ENCODE peak calls at places on chromosome 15, in ten cellular contexts. W is fibroblast of the aortic adventitia, T is breast epithelium, B is Peyer's patch, G is foreskin keratinocyte, S is AG09309, Y is HFFc6, U is nephron progenitor cell, P is esophagus muscularis mucosa, Q is Panc1. V is an unnamed sample.

GRCh38 chr15:73851679-73852078 is 21.7 kb upstream of the TBC1D21 start:
- DNase-seq in W (peak), T (no peak), B (peak), G (peak), S (no peak), Y (peak), U (peak), P (no peak), Q (no peak), V (peak)

GRCh38 chr15:35850284-35850683 is 304.3 kb upstream of the DPH6 start:
- DNase-seq in W (no peak), T (no peak), B (no peak), G (no peak), S (no peak), Y (no peak), U (no peak), P (no peak), Q (no peak), V (no peak)

GRCh38 chr15:58551764-58552504 is 120.1 kb downstream of the LIPC start:
- DNase-seq in W (peak), T (no peak), B (peak), G (peak), S (peak), Y (peak), U (no peak), P (no peak), Q (no peak), V (peak)

GRCh38 chr15:67030036-67030762 is 35.2 kb upstream of the SMAD3 start:
- DNase-seq in W (no peak), T (no peak), B (peak), G (no peak), S (no peak), Y (no peak), U (no peak), P (no peak), Q (no peak), V (no peak)

GRCh38 chr15:85582719-85583089 is 202.3 kb downstream of the AKAP13 start:
- DNase-seq in W (peak), T (no peak), B (peak), G (no peak), S (no peak), Y (no peak), U (no peak), P (no peak), Q (no peak), V (no peak)

GRCh38 chr15:34993877-34994276 is 5.8 kb upstream of the ZNF770 start:
- DNase-seq in W (no peak), T (no peak), B (no peak), G (no peak), S (no peak), Y (no peak), U (no peak), P (no peak), Q (no peak), V (no peak)

GRCh38 chr15:31292391-31293020 is 34.1 kb upstream of the KLF13 start:
- DNase-seq in W (no peak), T (peak), B (peak), G (no peak), S (no peak), Y (no peak), U (no peak), P (peak), Q (no peak), V (no peak)

GRCh38 chr15:80804970-80805495 is 25.9 kb downstream of the CEMIP start:
- DNase-seq in W (no peak), T (no peak), B (no peak), G (peak), S (no peak), Y (no peak), U (no peak), P (no peak), Q (no peak), V (peak)

GRCh38 chr15:78640840-78641733 is at the start of gene CHRNB4:
- DNase-seq in W (no peak), T (no peak), B (no peak), G (peak), S (no peak), Y (no peak), U (peak), P (no peak), Q (no peak), V (peak)

GRCh38 chr15:39616731-39617455 is 36.0 kb downstream of the THBS1 start:
- DNase-seq in W (no peak), T (no peak), B (no peak), G (peak), S (no peak), Y (no peak), U (no peak), P (no peak), Q (no peak), V (peak)

GRCh38 chr15:39942101-39942752 is 8.3 kb downstream of the EIF2AK4 start:
- DNase-seq in W (peak), T (no peak), B (no peak), G (no peak), S (no peak), Y (peak), U (no peak), P (no peak), Q (no peak), V (no peak)

GRCh38 chr15:34855397-34855796 is 60.0 kb upstream of the ACTC1 start:
- DNase-seq in W (peak), T (no peak), B (no peak), G (peak), S (peak), Y (peak), U (no peak), P (no peak), Q (no peak), V (peak)

GRCh38 chr15:66779331-66780009 is 77.4 kb downstream of the SMAD6 start:
- DNase-seq in W (no peak), T (no peak), B (no peak), G (no peak), S (no peak), Y (no peak), U (no peak), P (no peak), Q (no peak), V (no peak)

GRCh38 chr15:90545095-90545494 is 15.4 kb downstream of the CRTC3 start:
- DNase-seq in W (no peak), T (no peak), B (no peak), G (no peak), S (no peak), Y (no peak), U (no peak), P (no peak), Q (no peak), V (no peak)

GRCh38 chr15:55334371-55334770 is 15.3 kb downstream of the PIGB start:
- DNase-seq in W (no peak), T (no peak), B (no peak), G (no peak), S (no peak), Y (no peak), U (no peak), P (no peak), Q (no peak), V (no peak)

DNA sequence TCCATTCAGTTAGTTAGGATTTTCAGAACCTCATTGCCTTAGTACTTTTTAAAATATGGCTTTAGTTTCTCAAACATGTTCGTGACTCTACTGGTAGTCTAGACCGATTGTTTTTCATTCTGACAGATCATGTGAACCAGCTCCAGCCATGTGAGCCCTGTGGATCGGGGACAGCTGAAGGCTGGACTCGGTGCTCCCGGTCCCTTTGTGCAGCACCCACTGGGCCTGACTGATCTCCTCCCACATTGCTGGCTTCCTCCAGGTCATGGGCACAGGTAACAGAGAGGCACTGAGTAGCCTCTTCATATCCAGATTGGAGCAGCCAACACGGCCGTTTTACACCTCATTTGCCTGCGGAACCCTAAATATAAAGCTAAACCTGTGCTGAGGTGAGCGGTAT is 30.5 kb downstream of the NIPA2 start:
- DNase-seq in W (no peak), T (no peak), B (no peak), G (no peak), S (no peak), Y (no peak), U (no peak), P (no peak), Q (no peak), V (no peak)
- TF ChIP-seq CTCF in W (no peak), T (no peak), B (no peak), G (no peak), S (no peak), Y (no peak), U (no peak), P (no peak), Q (no peak), V (no peak)

GRCh38 chr15:101501703-101502373 is 12.3 kb upstream of the PCSK6 start:
- DNase-seq in W (no peak), T (no peak), B (peak), G (peak), S (no peak), Y (no peak), U (peak), P (peak), Q (no peak), V (no peak)
- TF ChIP-seq CTCF in W (peak), T (peak), B (no peak), G (peak), S (peak), Y (peak), U (peak), P (peak), Q (peak), V (peak)

GRCh38 chr15:70095387-70096214 is 2.1 kb downstream of the TLE3 start:
- DNase-seq in W (no peak), T (no peak), B (peak), G (no peak), S (no peak), Y (no peak), U (peak), P (no peak), Q (no peak), V (peak)
- TF ChIP-seq CTCF in W (no peak), T (no peak), B (no peak), G (no peak), S (no peak), Y (no peak), U (peak), P (no peak), Q (peak), V (no peak)

DNA sequence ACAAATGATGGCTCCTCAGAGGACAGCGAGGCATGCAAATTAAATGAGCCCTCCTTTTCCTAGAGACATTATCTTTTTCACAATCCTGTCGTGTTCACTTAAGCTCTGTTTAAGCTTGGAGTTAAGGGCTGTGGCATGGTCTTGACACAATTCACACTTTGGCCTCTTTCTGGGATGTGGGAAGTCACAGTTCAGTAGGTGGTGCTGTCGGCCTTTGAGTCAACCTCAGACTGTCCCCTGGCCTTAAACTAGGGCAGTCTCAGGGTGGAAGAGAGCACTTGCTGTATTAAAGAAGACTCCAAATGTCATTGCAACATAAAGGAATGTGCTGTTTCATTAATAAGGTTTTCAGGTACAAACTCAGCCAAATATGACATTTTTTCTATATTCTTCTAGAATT is 351.0 kb downstream of the MCTP2 start:
- DNase-seq in W (no peak), T (no peak), B (no peak), G (peak), S (no peak), Y (no peak), U (peak), P (no peak), Q (peak), V (peak)
- TF ChIP-seq CTCF in W (no peak), T (no peak), B (no peak), G (peak), S (no peak), Y (no peak), U (peak), P (peak), Q (peak), V (peak)

DNA sequence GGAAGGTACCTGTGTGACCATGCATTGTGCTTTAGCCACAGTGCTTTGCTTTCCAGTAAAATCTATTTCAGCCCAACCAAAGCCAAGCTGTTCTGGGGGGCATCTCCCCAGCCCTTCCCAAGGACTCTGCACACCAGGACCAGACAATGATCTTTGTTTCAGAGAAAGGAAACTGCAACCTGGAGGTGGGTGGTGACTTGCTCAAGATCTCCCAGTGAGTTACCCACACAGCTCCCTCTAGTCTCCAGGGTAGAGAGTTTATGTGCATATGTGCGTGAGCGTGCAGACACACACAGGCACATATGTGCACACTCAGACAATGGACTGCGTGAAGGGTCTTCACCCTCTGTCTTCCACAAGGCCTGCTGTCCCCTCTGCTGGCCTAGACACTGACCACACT is 162.4 kb upstream of the TLE3 start:
- DNase-seq in W (no peak), T (no peak), B (no peak), G (no peak), S (no peak), Y (no peak), U (no peak), P (no peak), Q (no peak), V (no peak)
- TF ChIP-seq CTCF in W (no peak), T (no peak), B (no peak), G (no peak), S (no peak), Y (no peak), U (no peak), P (no peak), Q (no peak), V (no peak)

GRCh38 chr15:60975203-60975602 is 253.9 kb downstream of the RORA start:
- DNase-seq in W (peak), T (no peak), B (no peak), G (no peak), S (no peak), Y (no peak), U (no peak), P (peak), Q (no peak), V (no peak)
- TF ChIP-seq CTCF in W (no peak), T (no peak), B (no peak), G (no peak), S (no peak), Y (no peak), U (no peak), P (no peak), Q (no peak), V (no peak)

GRCh38 chr15:64892850-64893403 is 18.8 kb upstream of the ANKDD1A start:
- DNase-seq in W (no peak), T (no peak), B (peak), G (no peak), S (no peak), Y (no peak), U (no peak), P (no peak), Q (no peak), V (no peak)
- TF ChIP-seq CTCF in W (no peak), T (no peak), B (no peak), G (no peak), S (no peak), Y (no peak), U (no peak), P (no peak), Q (no peak), V (no peak)

GRCh38 chr15:62809106-62809967 is 233.2 kb upstream of the TPM1 start:
- DNase-seq in W (peak), T (no peak), B (no peak), G (peak), S (peak), Y (peak), U (no peak), P (no peak), Q (no peak), V (peak)

GRCh38 chr15:62809968-62810260 is 232.6 kb upstream of the TPM1 start:
- DNase-seq in W (no peak), T (no peak), B (no peak), G (no peak), S (no peak), Y (no peak), U (no peak), P (no peak), Q (no peak), V (no peak)

GRCh38 chr15:62816342-62817059 is 226.0 kb upstream of the TPM1 start:
- DNase-seq in W (peak), T (no peak), B (no peak), G (no peak), S (no peak), Y (no peak), U (no peak), P (no peak), Q (no peak), V (no peak)

GRCh38 chr15:62807539-62808130 is 234.9 kb upstream of the TPM1 start:
- DNase-seq in W (no peak), T (no peak), B (no peak), G (no peak), S (no peak), Y (no peak), U (no peak), P (no peak), Q (no peak), V (no peak)

GRCh38 chr15:62812515-62812835 is 230.1 kb upstream of the TPM1 start:
- DNase-seq in W (no peak), T (no peak), B (no peak), G (no peak), S (no peak), Y (no peak), U (no peak), P (no peak), Q (no peak), V (no peak)
- TF ChIP-seq CTCF in W (no peak), T (no peak), B (no peak), G (no peak), S (no peak), Y (no peak), U (no peak), P (no peak), Q (no peak), V (no peak)

GRCh38 chr15:43513550-43513949 is 3.9 kb upstream of the MAP1A start:
- DNase-seq in W (no peak), T (no peak), B (no peak), G (no peak), S (no peak), Y (peak), U (no peak), P (no peak), Q (no peak), V (no peak)

GRCh38 chr15:43509923-43510229 is 7.5 kb upstream of the MAP1A start:
- DNase-seq in W (peak), T (no peak), B (no peak), G (no peak), S (no peak), Y (peak), U (no peak), P (no peak), Q (no peak), V (no peak)

GRCh38 chr15:43510230-43511011 is 7.0 kb upstream of the MAP1A start:
- DNase-seq in W (peak), T (peak), B (peak), G (peak), S (peak), Y (peak), U (peak), P (peak), Q (peak), V (peak)

GRCh38 chr15:43509002-43509922 is 8.1 kb upstream of the MAP1A start:
- DNase-seq in W (peak), T (no peak), B (no peak), G (no peak), S (no peak), Y (peak), U (no peak), P (no peak), Q (no peak), V (no peak)

DNA sequence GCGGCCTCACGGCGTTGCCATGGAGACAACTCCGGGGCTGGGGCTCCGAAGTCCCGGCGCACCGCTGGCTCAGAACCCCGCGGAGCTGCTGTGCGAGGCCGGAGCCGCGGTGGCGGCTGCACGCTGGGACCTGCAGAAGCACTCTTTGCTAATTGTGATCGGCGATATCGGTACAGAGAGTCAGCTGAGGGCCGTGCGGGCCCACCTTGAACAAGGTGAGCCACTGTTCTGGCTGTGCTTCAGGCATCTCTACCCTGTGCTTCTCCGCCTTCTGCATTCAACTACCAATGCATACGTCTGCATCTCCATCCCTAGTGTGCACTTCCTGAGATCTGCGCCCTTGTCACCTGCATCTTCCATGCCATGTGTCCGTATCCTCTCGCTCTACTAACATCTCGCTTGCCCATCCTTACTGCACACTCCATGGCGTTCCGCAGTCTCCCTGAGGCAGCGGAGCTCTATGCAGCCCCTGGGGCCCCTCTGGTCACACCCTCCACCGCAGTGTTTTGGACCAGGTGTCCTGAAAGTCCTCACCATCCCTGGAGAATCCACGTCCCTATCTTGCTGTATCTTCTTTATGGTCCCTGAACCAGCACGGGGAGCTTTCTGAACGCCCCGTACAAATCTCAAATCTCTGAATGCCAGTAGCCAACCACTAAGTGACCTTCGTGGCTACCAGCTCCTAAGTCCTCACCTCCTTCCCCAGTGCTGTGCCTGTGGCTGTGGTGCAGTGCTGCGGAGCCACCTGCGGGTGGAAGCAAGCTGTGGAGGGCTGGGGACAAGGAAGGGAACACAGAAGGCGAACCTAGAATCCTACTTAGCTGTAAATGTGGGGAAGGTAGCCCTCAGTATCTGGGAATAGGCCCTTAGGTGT is 6.2 kb upstream of the MAP1A start:
- DNase-seq in W (peak), T (no peak), B (no peak), G (no peak), S (no peak), Y (no peak), U (peak), P (no peak), Q (no peak), V (peak)
- TF ChIP-seq CTCF in W (peak), T (no peak), B (no peak), G (peak), S (peak), Y (peak), U (no peak), P (peak), Q (peak), V (peak)

V was measured in epithelial cell of esophagus.